ENCODE peak calls at places on chromosomes 5 and 9, in ten cellular contexts. One of them, this sample, is unnamed.

GRCh38 chr5:65823174-65823573 is 101.2 kb downstream of the NLN start:
- DNase-seq in AG08396: no peak
- DNase-seq in NCI-H2081: no peak
- DNase-seq in GM20000: no peak
- DNase-seq in tibial artery: no peak
- DNase-seq in H1: no peak
- DNase-seq in colonic mucosa: no peak
- DNase-seq in EL: peak; percentile 56
- DNase-seq in stimulated activated CD4-positive, alpha-beta T cell treated with anti-CD3 and anti-CD28 coated beads, Interleukin-15, amount 100 ng/mL, for 1 hour: no peak
- DNase-seq in T47D: no peak
- DNase-seq in this sample: no peak

GRCh38 chr5:55633574-55634203 is 78.4 kb downstream of the SLC38A9 start:
- DNase-seq in H1: no peak
- DNase-seq in stimulated activated CD4-positive, alpha-beta T cell treated with anti-CD3 and anti-CD28 coated beads, Interleukin-15, amount 100 ng/mL, for 1 hour: no peak
- DNase-seq in EL: peak; percentile 18
- DNase-seq in GM20000: no peak
- DNase-seq in colonic mucosa: peak; percentile 50
- DNase-seq in T47D: no peak
- DNase-seq in NCI-H2081: no peak
- DNase-seq in tibial artery: no peak
- DNase-seq in AG08396: no peak
- DNase-seq in this sample: peak; percentile 91

GRCh38 chr5:57884346-57885102 is 401.9 kb upstream of the ACTBL2 start:
- DNase-seq in NCI-H2081: no peak
- DNase-seq in colonic mucosa: no peak
- DNase-seq in tibial artery: no peak
- DNase-seq in H1: no peak
- DNase-seq in T47D: no peak
- DNase-seq in GM20000: no peak
- DNase-seq in EL: no peak
- DNase-seq in AG08396: no peak
- DNase-seq in stimulated activated CD4-positive, alpha-beta T cell treated with anti-CD3 and anti-CD28 coated beads, Interleukin-15, amount 100 ng/mL, for 1 hour: no peak
- DNase-seq in this sample: no peak

GRCh38 chr9:133115604-133116345 is 5.3 kb downstream of the RALGDS start:
- DNase-seq in EL: peak; percentile 38
- DNase-seq in tibial artery: no peak
- DNase-seq in NCI-H2081: no peak
- DNase-seq in H1: no peak
- DNase-seq in AG08396: no peak
- DNase-seq in T47D: no peak
- DNase-seq in colonic mucosa: no peak
- DNase-seq in stimulated activated CD4-positive, alpha-beta T cell treated with anti-CD3 and anti-CD28 coated beads, Interleukin-15, amount 100 ng/mL, for 1 hour: peak; percentile 44
- DNase-seq in GM20000: peak; percentile 93
- DNase-seq in this sample: peak; percentile 59

GRCh38 chr9:126219717-126220116 is 106.9 kb upstream of the MVB12B start:
- DNase-seq in stimulated activated CD4-positive, alpha-beta T cell treated with anti-CD3 and anti-CD28 coated beads, Interleukin-15, amount 100 ng/mL, for 1 hour: no peak
- DNase-seq in NCI-H2081: no peak
- DNase-seq in AG08396: peak; percentile 2
- DNase-seq in colonic mucosa: no peak
- DNase-seq in T47D: no peak
- DNase-seq in tibial artery: no peak
- DNase-seq in GM20000: no peak
- DNase-seq in EL: no peak
- DNase-seq in H1: no peak
- DNase-seq in this sample: no peak

GRCh38 chr5:149210968-149211495 is 60.6 kb upstream of the AFAP1L1 start:
- DNase-seq in AG08396: no peak
- DNase-seq in EL: no peak
- DNase-seq in H1: no peak
- DNase-seq in T47D: no peak
- DNase-seq in NCI-H2081: no peak
- DNase-seq in colonic mucosa: no peak
- DNase-seq in stimulated activated CD4-positive, alpha-beta T cell treated with anti-CD3 and anti-CD28 coated beads, Interleukin-15, amount 100 ng/mL, for 1 hour: no peak
- DNase-seq in GM20000: no peak
- DNase-seq in tibial artery: no peak
- DNase-seq in this sample: no peak

GRCh38 chr5:150645070-150645700 is 4.7 kb downstream of the SYNPO start:
- DNase-seq in GM20000: no peak
- DNase-seq in EL: peak; percentile 97
- DNase-seq in stimulated activated CD4-positive, alpha-beta T cell treated with anti-CD3 and anti-CD28 coated beads, Interleukin-15, amount 100 ng/mL, for 1 hour: no peak
- DNase-seq in colonic mucosa: no peak
- DNase-seq in AG08396: peak; percentile 72
- DNase-seq in H1: no peak
- DNase-seq in T47D: no peak
- DNase-seq in NCI-H2081: no peak
- DNase-seq in tibial artery: peak; percentile 85
- DNase-seq in this sample: peak; percentile 87

GRCh38 chr5:36655171-36655570 is 48.8 kb downstream of the SLC1A3 start:
- DNase-seq in stimulated activated CD4-positive, alpha-beta T cell treated with anti-CD3 and anti-CD28 coated beads, Interleukin-15, amount 100 ng/mL, for 1 hour: no peak
- DNase-seq in NCI-H2081: no peak
- DNase-seq in H1: no peak
- DNase-seq in AG08396: peak; percentile 5
- DNase-seq in EL: no peak
- DNase-seq in colonic mucosa: no peak
- DNase-seq in T47D: no peak
- DNase-seq in GM20000: no peak
- DNase-seq in tibial artery: no peak
- DNase-seq in this sample: peak; percentile 23

GRCh38 chr5:7629559-7629958 is 221.4 kb downstream of the CFAP90 start:
- DNase-seq in NCI-H2081: peak; percentile 30
- DNase-seq in GM20000: no peak
- DNase-seq in H1: no peak
- DNase-seq in tibial artery: no peak
- DNase-seq in AG08396: no peak
- DNase-seq in T47D: no peak
- DNase-seq in colonic mucosa: no peak
- DNase-seq in stimulated activated CD4-positive, alpha-beta T cell treated with anti-CD3 and anti-CD28 coated beads, Interleukin-15, amount 100 ng/mL, for 1 hour: no peak
- DNase-seq in EL: no peak
- DNase-seq in this sample: no peak

GRCh38 chr5:7897014-7897600 is 28.2 kb downstream of the MTRR start:
- DNase-seq in NCI-H2081: peak; percentile 42
- DNase-seq in EL: peak; percentile 72
- DNase-seq in GM20000: no peak
- DNase-seq in H1: peak; percentile 9
- DNase-seq in AG08396: peak; percentile 13
- DNase-seq in colonic mucosa: no peak
- DNase-seq in tibial artery: no peak
- DNase-seq in stimulated activated CD4-positive, alpha-beta T cell treated with anti-CD3 and anti-CD28 coated beads, Interleukin-15, amount 100 ng/mL, for 1 hour: no peak
- DNase-seq in T47D: no peak
- DNase-seq in this sample: no peak

GRCh38 chr5:109692011-109692410 is 2.3 kb downstream of the MAN2A1 start:
- DNase-seq in EL: peak; percentile 58
- DNase-seq in colonic mucosa: no peak
- DNase-seq in AG08396: peak; percentile 27
- DNase-seq in H1: no peak
- DNase-seq in stimulated activated CD4-positive, alpha-beta T cell treated with anti-CD3 and anti-CD28 coated beads, Interleukin-15, amount 100 ng/mL, for 1 hour: no peak
- DNase-seq in NCI-H2081: no peak
- DNase-seq in tibial artery: no peak
- DNase-seq in GM20000: no peak
- DNase-seq in T47D: no peak
- DNase-seq in this sample: no peak

GRCh38 chr9:133979921-133980863 is 11.9 kb downstream of the VAV2 start:
- DNase-seq in T47D: no peak
- DNase-seq in colonic mucosa: no peak
- DNase-seq in stimulated activated CD4-positive, alpha-beta T cell treated with anti-CD3 and anti-CD28 coated beads, Interleukin-15, amount 100 ng/mL, for 1 hour: no peak
- DNase-seq in AG08396: no peak
- DNase-seq in tibial artery: no peak
- DNase-seq in EL: no peak
- DNase-seq in GM20000: no peak
- DNase-seq in H1: no peak
- DNase-seq in NCI-H2081: no peak
- DNase-seq in this sample: peak; percentile 51

GRCh38 chr5:59745422-59745863 is 148.1 kb downstream of the PDE4D start:
- DNase-seq in colonic mucosa: peak; percentile 27
- DNase-seq in AG08396: no peak
- DNase-seq in GM20000: no peak
- DNase-seq in H1: no peak
- DNase-seq in EL: no peak
- DNase-seq in tibial artery: peak; percentile 92
- DNase-seq in stimulated activated CD4-positive, alpha-beta T cell treated with anti-CD3 and anti-CD28 coated beads, Interleukin-15, amount 100 ng/mL, for 1 hour: no peak
- DNase-seq in T47D: no peak
- DNase-seq in NCI-H2081: peak; percentile 29
- DNase-seq in this sample: peak; percentile 55

GRCh38 chr9:78871452-78872331 is 574.8 kb downstream of the PSAT1 start:
- DNase-seq in stimulated activated CD4-positive, alpha-beta T cell treated with anti-CD3 and anti-CD28 coated beads, Interleukin-15, amount 100 ng/mL, for 1 hour: no peak
- DNase-seq in tibial artery: no peak
- DNase-seq in T47D: no peak
- DNase-seq in colonic mucosa: no peak
- DNase-seq in AG08396: peak; percentile 50
- DNase-seq in GM20000: no peak
- DNase-seq in H1: no peak
- DNase-seq in NCI-H2081: no peak
- DNase-seq in EL: peak; percentile 98
- DNase-seq in this sample: no peak

GRCh38 chr9:106025449-106025848 is 331.1 kb downstream of the TMEM38B start:
- DNase-seq in T47D: no peak
- DNase-seq in EL: no peak
- DNase-seq in H1: no peak
- DNase-seq in NCI-H2081: no peak
- DNase-seq in GM20000: no peak
- DNase-seq in AG08396: no peak
- DNase-seq in stimulated activated CD4-positive, alpha-beta T cell treated with anti-CD3 and anti-CD28 coated beads, Interleukin-15, amount 100 ng/mL, for 1 hour: no peak
- DNase-seq in colonic mucosa: no peak
- DNase-seq in tibial artery: no peak
- DNase-seq in this sample: no peak

GRCh38 chr9:129899620-129900019 is 64.4 kb downstream of the USP20 start:
- DNase-seq in GM20000: no peak
- DNase-seq in stimulated activated CD4-positive, alpha-beta T cell treated with anti-CD3 and anti-CD28 coated beads, Interleukin-15, amount 100 ng/mL, for 1 hour: no peak
- DNase-seq in colonic mucosa: no peak
- DNase-seq in T47D: no peak
- DNase-seq in NCI-H2081: no peak
- DNase-seq in EL: no peak
- DNase-seq in H1: no peak
- DNase-seq in AG08396: no peak
- DNase-seq in tibial artery: no peak
- DNase-seq in this sample: no peak

GRCh38 chr9:27308691-27309390 is 11.9 kb upstream of the EQTN start:
- DNase-seq in tibial artery: no peak
- DNase-seq in AG08396: no peak
- DNase-seq in T47D: no peak
- DNase-seq in stimulated activated CD4-positive, alpha-beta T cell treated with anti-CD3 and anti-CD28 coated beads, Interleukin-15, amount 100 ng/mL, for 1 hour: no peak
- DNase-seq in H1: no peak
- DNase-seq in GM20000: no peak
- DNase-seq in colonic mucosa: no peak
- DNase-seq in NCI-H2081: no peak
- DNase-seq in EL: peak; percentile 2
- DNase-seq in this sample: no peak

GRCh38 chr9:72410214-72410613 is 45.2 kb upstream of the ZFAND5 start:
- DNase-seq in T47D: no peak
- DNase-seq in H1: no peak
- DNase-seq in colonic mucosa: no peak
- DNase-seq in tibial artery: no peak
- DNase-seq in stimulated activated CD4-positive, alpha-beta T cell treated with anti-CD3 and anti-CD28 coated beads, Interleukin-15, amount 100 ng/mL, for 1 hour: no peak
- DNase-seq in NCI-H2081: no peak
- DNase-seq in GM20000: no peak
- DNase-seq in EL: no peak
- DNase-seq in AG08396: no peak
- DNase-seq in this sample: no peak

GRCh38 chr5:150206780-150207115 is 16.9 kb downstream of the SLC6A7 start:
- DNase-seq in EL: no peak
- DNase-seq in tibial artery: no peak
- DNase-seq in AG08396: no peak
- DNase-seq in stimulated activated CD4-positive, alpha-beta T cell treated with anti-CD3 and anti-CD28 coated beads, Interleukin-15, amount 100 ng/mL, for 1 hour: no peak
- DNase-seq in H1: no peak
- DNase-seq in GM20000: no peak
- DNase-seq in colonic mucosa: no peak
- DNase-seq in T47D: no peak
- DNase-seq in NCI-H2081: no peak
- DNase-seq in this sample: no peak

This sample was measured in psoas muscle.